ENCODE peak calls at places on chromosomes 16 and 17, in eight cellular contexts. K is mucosa of descending colon; D is stimulated activated CD4-positive, alpha-beta T cell treated with anti-CD3 and anti-CD28 coated beads, Interleukin-1b, Interleukin-23, amount 100 ng/mL, for 24 hours; S is Right ventricle myocardium superior; U is stimulated activated CD8-positive, alpha-beta memory T cell treated with anti-CD3 and anti-CD28 coated beads, Interleukin-2, amount 100 ng/mL, for 48 hours; E is T-helper 2 cell; R is B cell; T is HEK293T. Y is an unnamed sample.

GRCh38 chr17:6496636-6497441 is 52.6 kb downstream of the PIMREG start:
- DNase-seq in K (no peak), D (no peak), S (no peak), U (no peak), E (no peak), R (no peak), T (no peak), Y (no peak)

GRCh38 chr16:10182186-10182683 is at the start of gene GRIN2A:
- DNase-seq in K (no peak), D (no peak), S (no peak), U (no peak), E (no peak), R (no peak), T (no peak), Y (no peak)

GRCh38 chr16:19132898-19133297 is 19.1 kb downstream of the ITPRIPL2 start:
- DNase-seq in K (no peak), D (no peak), S (no peak), U (no peak), E (no peak), R (no peak), T (no peak), Y (no peak)

GRCh38 chr17:82752371-82753200 is 721 bp downstream of the TBCD start:
- DNase-seq in K (peak; percentile 65), D (no peak), S (peak; percentile 51), U (peak; percentile 35), E (no peak), R (no peak), T (no peak), Y (no peak)

GRCh38 chr17:57603978-57604377 is 141.1 kb downstream of the CCDC182 start:
- DNase-seq in K (no peak), D (peak; percentile 7), S (no peak), U (peak; percentile 39), E (peak; percentile 78), R (peak; percentile 88), T (no peak), Y (peak; percentile 26)

GRCh38 chr16:4358831-4359561 is 7.9 kb upstream of the PAM16 start:
- DNase-seq in K (peak; percentile 71), D (peak; percentile 45), S (peak; percentile 83), U (peak; percentile 67), E (peak; percentile 37), R (peak; percentile 70), T (peak; percentile 70), Y (peak; percentile 75)

GRCh38 chr17:42536048-42536371 is at the start of gene NAGLU:
- DNase-seq in K (peak; percentile 98), D (peak; percentile 60), S (peak; percentile 99), U (peak; percentile 84), E (peak; percentile 71), R (peak; percentile 93), T (peak; percentile 96), Y (peak; percentile 96)

GRCh38 chr16:67865318-67865717 is 7.5 kb upstream of the EDC4 start:
- DNase-seq in K (no peak), D (no peak), S (no peak), U (no peak), E (no peak), R (no peak), T (peak; percentile 42), Y (no peak)

GRCh38 chr16:49859139-49859947 is 3.4 kb upstream of the ZNF423 start:
- DNase-seq in K (peak; percentile 78), D (no peak), S (peak; percentile 85), U (no peak), E (no peak), R (no peak), T (no peak), Y (peak; percentile 77)

GRCh38 chr16:57639172-57639571 is 10.7 kb downstream of the ADGRG1 start:
- DNase-seq in K (no peak), D (no peak), S (no peak), U (no peak), E (no peak), R (no peak), T (no peak), Y (no peak)

GRCh38 chr17:35298639-35299038 is 55.8 kb downstream of the SLFN5 start:
- DNase-seq in K (no peak), D (no peak), S (no peak), U (no peak), E (no peak), R (no peak), T (no peak), Y (no peak)

GRCh38 chr17:28904800-28905199 is 1.9 kb upstream of the DHRS13 start:
- DNase-seq in K (no peak), D (no peak), S (no peak), U (no peak), E (no peak), R (no peak), T (no peak), Y (no peak)

GRCh38 chr17:34314279-34314678 is 5.0 kb upstream of the CCL8 start:
- DNase-seq in K (no peak), D (no peak), S (no peak), U (no peak), E (no peak), R (no peak), T (no peak), Y (peak; percentile 56)

GRCh38 chr17:1058423-1059130 is 61.6 kb downstream of the TIMM22 start:
- DNase-seq in K (peak; percentile 66), D (peak; percentile 26), S (peak; percentile 82), U (peak; percentile 27), E (no peak), R (no peak), T (peak; percentile 77), Y (no peak)

GRCh38 chr17:63495471-63495870 is 18.6 kb downstream of the ACE start:
- DNase-seq in K (peak; percentile 32), D (no peak), S (peak; percentile 32), U (no peak), E (no peak), R (no peak), T (no peak), Y (no peak)

GRCh38 chr16:80997139-80997798 is 9.4 kb downstream of the CMC2 start:
- DNase-seq in K (no peak), D (no peak), S (no peak), U (no peak), E (no peak), R (no peak), T (no peak), Y (no peak)

GRCh38 chr17:62014526-62014925 is 50.6 kb downstream of the MED13 start:
- DNase-seq in K (no peak), D (no peak), S (no peak), U (no peak), E (no peak), R (no peak), T (no peak), Y (no peak)

GRCh38 chr17:43857141-43857540 is 10.2 kb downstream of the CD300LG start:
- DNase-seq in K (no peak), D (no peak), S (no peak), U (no peak), E (no peak), R (no peak), T (no peak), Y (no peak)

GRCh38 chr17:51250314-51250840 is 9.5 kb downstream of the MBTD1 start:
- DNase-seq in K (no peak), D (no peak), S (no peak), U (no peak), E (no peak), R (no peak), T (no peak), Y (no peak)

GRCh38 chr17:82938486-82939212 is 98.8 kb upstream of the ZNF750 start:
- DNase-seq in K (peak; percentile 23), D (no peak), S (peak; percentile 17), U (no peak), E (no peak), R (no peak), T (no peak), Y (peak; percentile 6)

GRCh38 chr16:65070831-65071230 is 51.0 kb downstream of the CDH11 start:
- DNase-seq in K (no peak), D (no peak), S (peak; percentile 59), U (no peak), E (no peak), R (no peak), T (no peak), Y (peak; percentile 76)

GRCh38 chr17:50094753-50095616 is at the start of gene PDK2:
- DNase-seq in K (peak; percentile 97), D (peak; percentile 78), S (peak; percentile 98), U (peak; percentile 92), E (peak; percentile 96), R (peak; percentile 96), T (peak; percentile 97), Y (peak; percentile 96)

GRCh38 chr17:50642722-50643656 is 8.3 kb downstream of the ABCC3 start:
- DNase-seq in K (peak; percentile 43), D (no peak), S (no peak), U (no peak), E (no peak), R (no peak), T (no peak), Y (no peak)

GRCh38 chr17:36934144-36934758 is 3.0 kb upstream of the LHX1 start:
- DNase-seq in K (no peak), D (no peak), S (no peak), U (no peak), E (no peak), R (no peak), T (no peak), Y (no peak)

GRCh38 chr17:31492880-31493655 is 101.6 kb downstream of the RAB11FIP4 start:
- DNase-seq in K (peak; percentile 77), D (peak; percentile 58), S (peak; percentile 74), U (peak; percentile 64), E (no peak), R (peak; percentile 88), T (no peak), Y (no peak)

Y was measured in uterus.